ENCODE peak calls at places on chromosomes 3 and 15, in nine cellular contexts. J, G, N, K, L, Q, M, B and R are unnamed samples.

GRCh38 chr3:11434017-11434526 is 161.9 kb downstream of the ATG7 start:
- DNase-seq in J (no peak), G (no peak), N (peak), K (no peak), L (peak), Q (peak), M (no peak), B (no peak), R (no peak)

GRCh38 chr15:35876762-35877161 is 330.8 kb upstream of the DPH6 start:
- DNase-seq in J (no peak), G (no peak), N (no peak), K (no peak), L (no peak), Q (no peak), M (no peak), B (no peak), R (no peak)

GRCh38 chr3:153051427-153052095 is 110.5 kb upstream of the RAP2B start:
- DNase-seq in J (peak), G (no peak), N (no peak), K (no peak), L (no peak), Q (no peak), M (peak), B (no peak), R (no peak)

GRCh38 chr3:177279118-177279815 is 82.0 kb upstream of the TBL1XR1 start:
- DNase-seq in J (peak), G (no peak), N (no peak), K (peak), L (no peak), Q (no peak), M (peak), B (no peak), R (no peak)

GRCh38 chr3:5006755-5007202 is 27.5 kb downstream of the BHLHE40 start:
- DNase-seq in J (no peak), G (peak), N (peak), K (no peak), L (no peak), Q (peak), M (no peak), B (no peak), R (peak)

GRCh38 chr15:67135494-67135893 is 70.1 kb downstream of the SMAD3 start:
- DNase-seq in J (no peak), G (no peak), N (no peak), K (no peak), L (no peak), Q (peak), M (peak), B (no peak), R (peak)

GRCh38 chr3:48178072-48178471 is 10.1 kb downstream of the CDC25A start:
- DNase-seq in J (no peak), G (no peak), N (no peak), K (no peak), L (no peak), Q (no peak), M (no peak), B (no peak), R (no peak)

GRCh38 chr3:5347486-5347885 is 160.0 kb downstream of the EDEM1 start:
- DNase-seq in J (no peak), G (no peak), N (no peak), K (peak), L (no peak), Q (no peak), M (peak), B (no peak), R (no peak)

GRCh38 chr3:63655519-63655918 is 3.0 kb downstream of the SNTN start:
- DNase-seq in J (no peak), G (no peak), N (no peak), K (no peak), L (no peak), Q (no peak), M (peak), B (no peak), R (no peak)

GRCh38 chr15:101139986-101140696 is 111.7 kb downstream of the CHSY1 start:
- DNase-seq in J (no peak), G (no peak), N (no peak), K (no peak), L (no peak), Q (no peak), M (no peak), B (no peak), R (no peak)

GRCh38 chr3:39065197-39065596 is 13.4 kb downstream of the WDR48 start:
- DNase-seq in J (no peak), G (no peak), N (no peak), K (no peak), L (no peak), Q (no peak), M (peak), B (peak), R (no peak)

GRCh38 chr3:99925584-99925983 is 107.9 kb downstream of the CMSS1 start:
- DNase-seq in J (peak), G (no peak), N (peak), K (peak), L (no peak), Q (peak), M (no peak), B (no peak), R (no peak)

GRCh38 chr15:76342046-76342381 is 5.4 kb downstream of the ISL2 start:
- DNase-seq in J (no peak), G (no peak), N (no peak), K (no peak), L (no peak), Q (no peak), M (no peak), B (no peak), R (no peak)

GRCh38 chr15:52524223-52525136 is 4.2 kb downstream of the MYO5A start:
- DNase-seq in J (no peak), G (no peak), N (no peak), K (no peak), L (no peak), Q (no peak), M (no peak), B (no peak), R (no peak)

GRCh38 chr3:13572926-13573623 is 24.1 kb downstream of the FBLN2 start:
- DNase-seq in J (no peak), G (no peak), N (no peak), K (no peak), L (no peak), Q (no peak), M (no peak), B (no peak), R (no peak)

GRCh38 chr15:67543348-67543718 is 830 bp downstream of the MAP2K5 start:
- DNase-seq in J (peak), G (no peak), N (no peak), K (no peak), L (no peak), Q (no peak), M (no peak), B (no peak), R (no peak)

GRCh38 chr3:127168271-127168670 is 24.7 kb upstream of the PRR23E start:
- DNase-seq in J (no peak), G (no peak), N (peak), K (no peak), L (peak), Q (no peak), M (no peak), B (no peak), R (no peak)

GRCh38 chr15:34808016-34808415 is 12.7 kb upstream of the ACTC1 start:
- DNase-seq in J (no peak), G (no peak), N (no peak), K (no peak), L (no peak), Q (no peak), M (no peak), B (no peak), R (no peak)